ENCODE peak calls at places on chromosomes 13 and 19, in six cellular contexts. O is RWPE2; X is activated T-cell treated with anti-CD3 and anti-CD28 coated beads, Interleukin-2, amount 50 U/mL, for 72 hours; K is psoas muscle; P is activated naive CD8-positive, alpha-beta T cell treated with anti-CD3 and anti-CD28 coated beads, Interleukin-2, amount 10 ng/mL, durations not matched to agents 7 days and 5 days; F is activated CD8-positive, alpha-beta memory T cell treated with anti-CD3 and anti-CD28 coated beads, Interleukin-2, amount 10 ng/mL, durations not matched to agents 7 days and 5 days. C is an unnamed sample.

GRCh38 chr13:106132216-106132615 is 403.2 kb downstream of the EFNB2 start:
- ATAC-seq in P (no peak), F (no peak), O (peak; percentile 35), X (no peak), K (no peak), C (no peak)

GRCh38 chr19:16370671-16371391 is 46.2 kb downstream of the KLF2 start:
- ATAC-seq in O (no peak), F (no peak), X (no peak), P (no peak), K (no peak), C (no peak)

GRCh38 chr13:113404723-113405471 is 41.0 kb upstream of the GRTP1 start:
- ATAC-seq in O (no peak), X (no peak), P (no peak), F (no peak), K (peak; percentile 3), C (no peak)

GRCh38 chr19:30743702-30744101 is 371.5 kb downstream of the ZNF536 start:
- ATAC-seq in X (no peak), K (no peak), P (no peak), O (no peak), F (no peak), C (no peak)

GRCh38 chr13:91162180-91162579 is 185.3 kb upstream of the MIR17HG start:
- ATAC-seq in X (no peak), K (no peak), O (no peak), P (no peak), F (no peak), C (no peak)

GRCh38 chr13:110274687-110275086 is 32.3 kb downstream of the COL4A1 start:
- ATAC-seq in K (peak; percentile 8), O (no peak), X (no peak), P (no peak), F (no peak), C (no peak)

GRCh38 chr13:33758113-33758512 is 59.8 kb upstream of the RFC3 start:
- ATAC-seq in X (no peak), P (no peak), K (no peak), F (no peak), O (no peak), C (no peak)

GRCh38 chr19:42254083-42254849 is 662 bp downstream of the ERF start:
- ATAC-seq in F (peak; percentile 31), O (no peak), K (peak; percentile 44), X (peak; percentile 29), P (peak; percentile 31), C (peak; percentile 44)

GRCh38 chr13:61728468-61728867 is 312.8 kb upstream of the PCDH20 start:
- ATAC-seq in O (no peak), P (no peak), X (no peak), K (no peak), F (no peak), C (no peak)

GRCh38 chr19:30283556-30283955 is 88.6 kb upstream of the ZNF536 start:
- ATAC-seq in K (no peak), O (no peak), P (no peak), F (no peak), X (no peak), C (no peak)

GRCh38 chr19:11105014-11105636 is 15.9 kb downstream of the LDLR start:
- ATAC-seq in X (no peak), K (no peak), O (peak; percentile 13), P (no peak), F (no peak), C (no peak)

GRCh38 chr13:26971990-26972888 is 199.4 kb downstream of the USP12 start:
- ATAC-seq in K (no peak), O (peak; percentile 82), P (peak; percentile 82), F (peak; percentile 78), X (peak; percentile 38), C (no peak)

GRCh38 chr13:73983109-73983508 is 151.1 kb downstream of the KLF12 start:
- ATAC-seq in O (no peak), K (peak; percentile 79), P (no peak), F (no peak), X (no peak), C (no peak)

GRCh38 chr19:46521241-46521640 is 25.6 kb upstream of the PNMA8B start:
- ATAC-seq in O (no peak), F (no peak), X (no peak), K (no peak), P (no peak), C (no peak)

GRCh38 chr19:15532779-15533521 is 24.6 kb downstream of the CYP4F22 start:
- ATAC-seq in O (peak; percentile 66), X (peak; percentile 88), K (no peak), F (no peak), P (no peak), C (peak; percentile 56)

GRCh38 chr13:112032186-112032835 is 34.6 kb upstream of the SOX1 start:
- ATAC-seq in P (no peak), O (peak; percentile 97), K (peak; percentile 62), X (no peak), F (no peak), C (no peak)

GRCh38 chr13:22793598-22794134 is 387.1 kb upstream of the SGCG start:
- ATAC-seq in P (no peak), K (no peak), F (no peak), X (no peak), O (peak; percentile 75), C (no peak)

GRCh38 chr19:41939861-41940442 is 11.7 kb upstream of the ERFL start:
- ATAC-seq in F (peak; percentile 31), P (no peak), X (peak; percentile 39), O (no peak), K (no peak), C (no peak)

GRCh38 chr13:111282997-111283396 is 37.4 kb upstream of the TEX29 start:
- ATAC-seq in X (no peak), O (no peak), F (no peak), K (no peak), P (no peak), C (no peak)

GRCh38 chr13:92734545-92734944 is 492.1 kb upstream of the GPC6 start:
- ATAC-seq in K (no peak), X (no peak), F (no peak), P (no peak), O (no peak), C (no peak)

GRCh38 chr19:2026770-2027169 is 11.3 kb upstream of the BTBD2 start:
- ATAC-seq in O (no peak), F (no peak), P (no peak), K (no peak), X (no peak), C (no peak)

GRCh38 chr13:113552786-113553540 is 31.6 kb upstream of the TFDP1 start:
- ATAC-seq in X (no peak), K (no peak), O (no peak), P (no peak), F (no peak), C (no peak)

GRCh38 chr13:49938921-49939320 is 2.8 kb upstream of the SPRYD7 start:
- ATAC-seq in O (no peak), X (no peak), F (no peak), K (no peak), P (no peak), C (no peak)

GRCh38 chr13:98521461-98521860 is 55.4 kb downstream of the STK24 start:
- ATAC-seq in O (no peak), F (no peak), K (no peak), X (no peak), P (no peak), C (no peak)

GRCh38 chr19:44712864-44713515 is 14.0 kb downstream of the CEACAM16 start:
- ATAC-seq in X (no peak), O (peak; percentile 40), K (no peak), F (no peak), P (no peak), C (no peak)

GRCh38 chr13:106416645-106417044 is 118.8 kb downstream of the EFNB2 start:
- ATAC-seq in P (no peak), X (no peak), F (no peak), O (no peak), K (no peak), C (no peak)

C was measured in activated CD4-positive, CD25-positive, alpha-beta regulatory T cell treated with anti-CD3 and anti-CD28 coated beads, Interleukin-2, amount 50 U/mL, for 24 hours.